ENCODE peak calls at places on chromosome X, in seven cellular contexts. Y, I, N, T, D, S and G are unnamed samples.

GRCh38 chrX:22742174-22742573 is 257.6 kb upstream of the DDX53 start:
- DNase-seq in Y (no peak), I (peak; percentile 81), N (no peak), T (peak; percentile 87), D (no peak), S (no peak), G (no peak)

GRCh38 chrX:3820170-3820569 is 106.7 kb upstream of the PRKX start:
- DNase-seq in Y (no peak), I (peak; percentile 93), N (no peak), T (peak; percentile 77), D (no peak), S (peak; percentile 58), G (no peak)

GRCh38 chrX:154310991-154311541 is 15.5 kb downstream of the TKTL1 start:
- DNase-seq in Y (no peak), I (peak; percentile 7), N (no peak), T (no peak), D (no peak), S (no peak), G (no peak)

GRCh38 chrX:150408561-150408960 is 45.4 kb downstream of the MAMLD1 start:
- DNase-seq in Y (no peak), I (peak; percentile 23), N (no peak), T (peak; percentile 2), D (no peak), S (no peak), G (no peak)

GRCh38 chrX:80808854-80809493 is 703 bp downstream of the BRWD3 start:
- DNase-seq in Y (peak; percentile 36), I (no peak), N (peak; percentile 14), T (peak; percentile 28), D (no peak), S (peak; percentile 52), G (peak; percentile 53)

GRCh38 chrX:53018627-53019026 is 30.0 kb upstream of the GPR173 start:
- DNase-seq in Y (peak; percentile 36), I (no peak), N (no peak), T (no peak), D (no peak), S (no peak), G (peak; percentile 30)

GRCh38 chrX:119880552-119881437 is 9.2 kb downstream of the NDUFA1 start:
- DNase-seq in Y (peak; percentile 46), I (peak; percentile 63), N (no peak), T (peak; percentile 70), D (no peak), S (peak; percentile 74), G (peak; percentile 60)

GRCh38 chrX:38986586-38986985 is 185.3 kb downstream of the MID1IP1 start:
- DNase-seq in Y (peak; percentile 33), I (no peak), N (no peak), T (no peak), D (no peak), S (no peak), G (peak; percentile 44)

GRCh38 chrX:65034641-65035450 is 58.6 kb upstream of the ZC4H2 start:
- DNase-seq in Y (peak; percentile 90), I (peak; percentile 68), N (peak; percentile 78), T (peak; percentile 82), D (peak; percentile 61), S (peak; percentile 23), G (peak; percentile 92)

GRCh38 chrX:102892103-102892502 is 45.0 kb upstream of the RAB40AL start:
- DNase-seq in Y (no peak), I (no peak), N (no peak), T (no peak), D (no peak), S (no peak), G (no peak)

GRCh38 chrX:87583679-87584078 is 66.1 kb downstream of the KLHL4 start:
- DNase-seq in Y (peak; percentile 66), I (peak; percentile 10), N (no peak), T (peak; percentile 7), D (peak; percentile 5), S (peak; percentile 46), G (peak; percentile 62)

GRCh38 chrX:8189096-8189830 is 18.2 kb upstream of the VCX2 start:
- DNase-seq in Y (no peak), I (no peak), N (no peak), T (no peak), D (no peak), S (peak; percentile 52), G (no peak)

GRCh38 chrX:137194164-137194563 is 160.4 kb upstream of the GPR101 start:
- DNase-seq in Y (peak; percentile 53), I (peak; percentile 21), N (peak; percentile 33), T (no peak), D (peak; percentile 3), S (peak; percentile 65), G (peak; percentile 69)

GRCh38 chrX:38859602-38860001 is 58.3 kb downstream of the MID1IP1 start:
- DNase-seq in Y (no peak), I (peak; percentile 52), N (no peak), T (peak; percentile 49), D (no peak), S (no peak), G (no peak)

GRCh38 chrX:130772313-130773140 is 130.5 kb downstream of the ENOX2 start:
- DNase-seq in Y (no peak), I (peak; percentile 73), N (no peak), T (peak; percentile 70), D (no peak), S (peak; percentile 58), G (peak; percentile 60)

GRCh38 chrX:49838374-49838773 is 9.3 kb downstream of the PAGE4 start:
- DNase-seq in Y (peak; percentile 40), I (peak; percentile 15), N (peak; percentile 15), T (peak; percentile 22), D (no peak), S (peak; percentile 62), G (peak; percentile 37)

GRCh38 chrX:103630171-103630511 is 1.4 kb downstream of the TCEAL1 start:
- DNase-seq in Y (no peak), I (no peak), N (no peak), T (no peak), D (no peak), S (no peak), G (no peak)

GRCh38 chrX:135518161-135518560 is 2.3 kb upstream of the INTS6L start:
- DNase-seq in Y (no peak), I (no peak), N (no peak), T (no peak), D (no peak), S (no peak), G (no peak)

GRCh38 chrX:40007136-40007535 is 90.6 kb downstream of the BCOR start:
- DNase-seq in Y (peak; percentile 91), I (no peak), N (no peak), T (no peak), D (no peak), S (peak; percentile 86), G (peak; percentile 82)

GRCh38 chrX:38675856-38676255 is 114.5 kb downstream of the TSPAN7 start:
- DNase-seq in Y (no peak), I (no peak), N (no peak), T (peak; percentile 5), D (no peak), S (no peak), G (no peak)

GRCh38 chrX:15310117-15310516 is 5.3 kb downstream of the ASB11 start:
- DNase-seq in Y (no peak), I (peak; percentile 6), N (no peak), T (peak; percentile 54), D (no peak), S (no peak), G (no peak)

GRCh38 chrX:30302957-30303356 is 6.2 kb downstream of the NR0B1 start:
- DNase-seq in Y (no peak), I (no peak), N (no peak), T (no peak), D (no peak), S (no peak), G (no peak)

GRCh38 chrX:37998586-37999267 is 7.6 kb upstream of the SYTL5 start:
- DNase-seq in Y (no peak), I (peak; percentile 80), N (no peak), T (peak; percentile 14), D (no peak), S (no peak), G (no peak)

GRCh38 chrX:116317409-116317808 is 119.0 kb upstream of the SLC6A14 start:
- DNase-seq in Y (no peak), I (no peak), N (no peak), T (peak; percentile 56), D (no peak), S (no peak), G (peak; percentile 14)

GRCh38 chrX:153762636-153763173 is 1.3 kb upstream of the PLXNB3 start:
- DNase-seq in Y (no peak), I (no peak), N (no peak), T (no peak), D (no peak), S (no peak), G (no peak)

GRCh38 chrX:29187264-29187663 is 600.0 kb downstream of the IL1RAPL1 start:
- DNase-seq in Y (no peak), I (no peak), N (no peak), T (no peak), D (no peak), S (no peak), G (no peak)
- H3K4ac ChIP-seq in Y (no peak overlapping the region), I (no peak overlapping the region), N (no peak overlapping the region), T (no peak overlapping the region), D (no peak overlapping the region), S (no peak overlapping the region), G (no peak overlapping the region)

DNA sequence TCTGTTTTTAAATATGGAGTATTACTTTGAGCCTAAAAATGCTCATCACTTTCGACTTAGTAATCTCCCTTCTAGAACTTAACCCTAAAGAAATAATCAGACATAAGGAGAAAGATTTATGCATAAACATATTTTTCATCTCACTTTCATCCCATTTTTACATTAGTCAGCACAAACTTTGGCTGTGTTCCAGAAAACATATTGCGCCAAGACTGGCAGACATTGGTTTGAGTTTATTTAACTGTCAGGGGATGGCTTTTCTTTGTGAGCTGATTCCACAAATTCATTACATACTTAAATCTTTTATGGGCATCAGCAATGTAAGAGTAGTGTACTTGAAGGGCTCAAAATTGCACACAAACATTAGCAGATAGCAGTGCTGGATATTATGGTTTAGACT is 23.7 kb downstream of the MAOA start:
- DNase-seq in Y (no peak), I (no peak), N (no peak), T (no peak), D (no peak), S (no peak), G (no peak)
- H3K4ac ChIP-seq in Y (no peak overlapping the region), I (no peak overlapping the region), N (no peak overlapping the region), T (no peak overlapping the region), D (no peak overlapping the region), S (no peak overlapping the region), G (no peak overlapping the region)

GRCh38 chrX:110081320-110081719 is 78.4 kb downstream of the TMEM164 start:
- DNase-seq in Y (no peak), I (no peak), N (no peak), T (no peak), D (no peak), S (no peak), G (no peak)

GRCh38 chrX:110081740-110082139 is 78.8 kb downstream of the TMEM164 start:
- DNase-seq in Y (no peak), I (peak; percentile 28), N (no peak), T (peak; percentile 48), D (no peak), S (no peak), G (no peak)

GRCh38 chrX:110086916-110087484 is 84.1 kb downstream of the TMEM164 start:
- DNase-seq in Y (no peak), I (peak; percentile 96), N (no peak), T (peak; percentile 97), D (no peak), S (peak; percentile 75), G (peak; percentile 58)

GRCh38 chrX:110086162-110086915 is 83.4 kb downstream of the TMEM164 start:
- DNase-seq in Y (no peak), I (peak; percentile 73), N (no peak), T (peak; percentile 74), D (no peak), S (no peak), G (no peak)

GRCh38 chrX:110082156-110082555 is 79.2 kb downstream of the TMEM164 start:
- DNase-seq in Y (no peak), I (peak; percentile 93), N (no peak), T (peak; percentile 81), D (no peak), S (no peak), G (no peak)
- H3K4ac ChIP-seq in Y (no peak overlapping the region), I (peak overlapping the region; percentile 24), N (no peak overlapping the region), T (no peak overlapping the region), D (no peak overlapping the region), S (no peak overlapping the region), G (no peak overlapping the region)

GRCh38 chrX:70196961-70197805 is 19.9 kb downstream of the DGAT2L6 start:
- DNase-seq in Y (peak; percentile 51), I (peak; percentile 40), N (peak; percentile 32), T (peak; percentile 45), D (peak; percentile 9), S (peak; percentile 77), G (peak; percentile 67)
- H3K4ac ChIP-seq in Y (no peak overlapping the region), I (no peak overlapping the region), N (no peak overlapping the region), T (no peak overlapping the region), D (no peak overlapping the region), S (no peak overlapping the region), G (no peak overlapping the region)